ENCODE peak calls at places on chromosomes 7 and 10, in five cellular contexts. M is RWPE1, R is IMR-90, L is GM20000, P is tibial artery. O is an unnamed sample.
A peak's percentile ranks its signal among the peaks of the same experiment; 100 is the strongest.

GRCh38 chr10:7192831-7193348 is 217.9 kb downstream of the SFMBT2 start:
- DNase-seq in R (no peak), L (no peak), P (no peak), M (no peak), O (no peak)

GRCh38 chr10:64113796-64114195 is 592.6 kb downstream of the REEP3 start:
- DNase-seq in R (no peak), L (no peak), M (no peak), P (no peak), O (no peak)

GRCh38 chr10:28139138-28139537 is 140.3 kb upstream of the ODAD2 start:
- DNase-seq in R (no peak), M (no peak), P (no peak), L (no peak), O (no peak)

GRCh38 chr7:151306860-151307259 is 34.8 kb upstream of the NUB1 start:
- DNase-seq in M (no peak), P (no peak), L (no peak), R (no peak), O (no peak)

GRCh38 chr10:104323721-104324686 is 14.3 kb downstream of the ITPRIP start:
- DNase-seq in R (no peak), L (no peak), M (no peak), P (no peak), O (no peak)

GRCh38 chr7:142855401-142855743 is 496 bp downstream of the EPHB6 start:
- DNase-seq in L (no peak), P (no peak), R (no peak), M (no peak), O (peak; percentile 10)

GRCh38 chr10:43981232-43981631 is 332.6 kb upstream of the ZNF32 start:
- DNase-seq in M (no peak), R (peak; percentile 65), P (no peak), L (no peak), O (peak; percentile 11)

GRCh38 chr7:151819826-151820225 is 57.1 kb downstream of the PRKAG2 start:
- DNase-seq in P (no peak), M (no peak), L (no peak), R (no peak), O (no peak)

GRCh38 chr10:95315509-95315908 is 24.7 kb upstream of the PDLIM1 start:
- DNase-seq in L (no peak), P (no peak), M (no peak), R (no peak), O (no peak)

GRCh38 chr7:40058027-40058426 is 76.4 kb downstream of the MPLKIP start:
- DNase-seq in M (no peak), P (no peak), L (no peak), R (no peak), O (no peak)

GRCh38 chr7:23333671-23334246 is 34.6 kb downstream of the MALSU1 start:
- DNase-seq in P (peak; percentile 25), R (peak; percentile 96), L (no peak), M (peak; percentile 81), O (peak; percentile 87)

GRCh38 chr7:25857376-25858067 is 294.5 kb upstream of the NFE2L3 start:
- DNase-seq in L (no peak), R (peak; percentile 55), M (peak; percentile 64), P (no peak), O (peak; percentile 78)

GRCh38 chr10:24790599-24790998 is 66.9 kb upstream of the ARHGAP21 start:
- DNase-seq in R (no peak), P (no peak), L (no peak), M (no peak), O (no peak)

GRCh38 chr7:83038787-83039186 is 123.9 kb downstream of the PCLO start:
- DNase-seq in M (no peak), P (no peak), L (no peak), R (no peak), O (no peak)

GRCh38 chr7:157514746-157515145 is 177.9 kb downstream of the DNAJB6 start:
- DNase-seq in M (no peak), R (no peak), P (no peak), L (no peak), O (no peak)

GRCh38 chr10:119449760-119450461 is 92.6 kb downstream of the RGS10 start:
- DNase-seq in R (peak; percentile 59), M (peak; percentile 31), L (peak; percentile 48), P (peak; percentile 92), O (peak; percentile 86)

GRCh38 chr10:103967433-103968142 is 648 bp downstream of the SLK start:
- DNase-seq in R (no peak), P (no peak), L (peak; percentile 78), M (peak; percentile 48), O (no peak)

GRCh38 chr7:75813084-75813483 is 522 bp downstream of the CCL24 start:
- DNase-seq in L (no peak), R (peak; percentile 58), P (no peak), M (no peak), O (no peak)

GRCh38 chr10:77641788-77642397 is 4.3 kb upstream of the KCNMA1 start:
- DNase-seq in M (peak; percentile 77), L (peak; percentile 77), P (peak; percentile 82), R (peak; percentile 83), O (peak; percentile 84)

GRCh38 chr10:127228195-127228785 is 31.9 kb upstream of the INSYN2A start:
- DNase-seq in M (no peak), P (peak; percentile 50), R (peak; percentile 4), L (no peak), O (peak; percentile 40)

GRCh38 chr10:32971536-32972091 is 13.6 kb upstream of the ITGB1 start:
- DNase-seq in L (no peak), P (no peak), M (no peak), R (no peak), O (no peak)

GRCh38 chr10:91589015-91589655 is 43.7 kb downstream of the PPP1R3C start:
- DNase-seq in L (no peak), M (no peak), R (peak; percentile 46), P (no peak), O (no peak)

GRCh38 chr7:135822396-135822795 is 73.8 kb upstream of the FAM180A start:
- DNase-seq in M (no peak), R (no peak), L (no peak), P (no peak), O (no peak)

GRCh38 chr7:118104812-118105441 is 79.0 kb upstream of the LSM8 start:
- DNase-seq in P (no peak), M (peak; percentile 12), L (peak; percentile 23), R (peak; percentile 40), O (peak; percentile 39)

GRCh38 chr10:99433378-99434020 is 3.1 kb upstream of the GOT1 start:
- DNase-seq in M (no peak), L (no peak), P (no peak), R (no peak), O (no peak)

GRCh38 chr7:157895520-157896375 is 558.9 kb downstream of the DNAJB6 start:
- DNase-seq in L (no peak), R (no peak), P (peak; percentile 9), M (no peak), O (no peak)

GRCh38 chr7:151489498-151489897 is 30.2 kb downstream of the RHEB start:
- DNase-seq in R (no peak), P (no peak), L (no peak), M (no peak), O (no peak)

GRCh38 chr7:94871132-94871531 is 36.3 kb upstream of the PPP1R9A start:
- DNase-seq in L (no peak), P (no peak), M (no peak), R (no peak), O (no peak)

GRCh38 chr7:94877731-94878670 is 29.4 kb upstream of the PPP1R9A start:
- DNase-seq in R (no peak), L (no peak), P (no peak), M (no peak), O (no peak)

GRCh38 chr7:94873239-94873638 is 34.2 kb upstream of the PPP1R9A start:
- DNase-seq in P (no peak), M (no peak), L (no peak), R (no peak), O (no peak)

GRCh38 chr7:94874036-94874745 is 33.2 kb upstream of the PPP1R9A start:
- DNase-seq in L (no peak), P (no peak), R (no peak), M (no peak), O (no peak)

GRCh38 chr7:94875221-94875620 is 32.2 kb upstream of the PPP1R9A start:
- DNase-seq in R (no peak), M (no peak), P (no peak), L (no peak), O (no peak)
- TF ChIP-seq CTCF in R (no peak), M (no peak), P (no peak), L (no peak), O (no peak)

DNA sequence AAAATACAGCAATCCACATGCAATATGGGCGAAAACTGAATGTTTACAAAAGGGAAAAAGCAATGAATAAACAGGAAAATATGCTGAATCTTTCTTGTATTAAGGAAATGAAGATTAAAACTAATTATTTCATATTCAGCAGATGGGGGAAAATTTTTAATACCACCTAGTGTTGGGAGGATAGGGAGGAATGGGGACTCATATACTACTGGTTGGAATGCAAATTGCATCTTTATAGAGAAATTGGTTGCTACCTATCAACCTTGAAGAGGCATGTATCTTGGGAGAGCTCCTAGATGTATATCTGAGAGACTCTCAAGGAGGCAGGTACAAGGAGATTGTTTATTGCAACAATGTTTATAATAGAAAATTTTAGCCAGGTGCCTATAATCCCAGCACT is 101.4 kb downstream of the CREM start:
- DNase-seq in R (no peak), P (no peak), L (no peak), M (no peak), O (no peak)
- TF ChIP-seq CTCF in R (peak; percentile 24), P (no peak), L (no peak), M (no peak), O (no peak)

GRCh38 chr10:13882112-13882711 is 295.4 kb downstream of the PRPF18 start:
- DNase-seq in L (no peak), R (peak; percentile 98), M (peak; percentile 38), P (peak; percentile 49), O (peak; percentile 81)

GRCh38 chr10:13880760-13881159 is 294.0 kb downstream of the PRPF18 start:
- DNase-seq in P (no peak), M (no peak), L (no peak), R (no peak), O (no peak)

GRCh38 chr10:13885238-13885990 is 298.6 kb downstream of the PRPF18 start:
- DNase-seq in M (no peak), P (no peak), L (no peak), R (no peak), O (no peak)

GRCh38 chr10:13883843-13884444 is 297.2 kb downstream of the PRPF18 start:
- DNase-seq in L (no peak), R (no peak), P (no peak), M (no peak), O (peak; percentile 24)
- TF ChIP-seq CTCF in L (no peak), R (no peak), P (no peak), M (no peak), O (no peak)

DNA sequence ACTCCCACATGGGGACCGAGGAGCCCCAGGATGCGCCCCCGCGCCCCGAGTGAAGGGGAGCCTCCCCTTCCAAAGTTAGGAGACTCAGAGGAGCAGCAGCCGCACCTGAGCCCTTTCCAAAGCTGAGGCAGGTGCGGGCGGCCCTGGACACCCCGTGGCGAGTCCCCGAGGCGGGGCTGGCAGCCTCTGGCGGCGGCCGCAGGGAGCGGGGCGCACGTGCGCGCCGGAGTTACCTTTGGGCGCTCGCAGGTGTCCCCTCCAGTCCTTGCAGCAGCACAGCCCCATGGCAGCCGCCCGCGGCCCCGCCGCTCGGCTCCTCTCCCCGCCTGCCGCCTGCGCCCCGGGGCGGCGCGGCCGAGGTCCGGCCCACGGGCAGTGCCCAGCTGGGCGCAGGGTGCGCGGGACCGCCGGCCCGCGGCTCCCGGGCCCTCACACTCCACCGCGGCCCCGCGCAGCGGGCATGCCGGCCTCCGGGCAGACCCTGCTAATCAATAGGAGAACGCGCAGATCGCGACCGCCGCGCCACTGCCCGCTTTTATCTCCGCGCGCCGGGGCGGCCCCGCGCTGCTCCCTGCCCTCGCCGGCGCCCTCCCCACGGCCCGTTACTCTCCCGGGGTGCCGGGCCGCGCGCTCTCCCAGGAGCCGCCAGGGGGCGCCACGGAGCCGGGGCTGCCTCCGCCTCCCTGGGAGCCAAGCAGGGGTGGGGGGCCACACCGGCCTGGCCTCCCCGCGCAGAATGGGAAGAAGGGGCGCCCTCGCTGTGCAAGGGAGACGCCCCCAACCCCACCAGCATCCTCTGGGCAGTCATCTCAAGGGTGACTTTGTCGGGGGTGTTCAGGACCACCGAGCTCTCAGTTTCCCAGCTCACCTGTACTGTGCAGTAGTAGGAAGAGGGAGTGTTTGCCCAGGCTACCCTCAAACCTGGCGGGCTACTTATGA is 80.8 kb downstream of the ARHGAP22 start:
- DNase-seq in R (no peak), M (no peak), P (no peak), L (peak; percentile 69), O (peak; percentile 21)
- TF ChIP-seq CTCF in R (peak; percentile 59), M (peak; percentile 49), P (peak; percentile 33), L (no peak), O (peak; percentile 63)